ENCODE peak calls at places on chromosomes 2 and 18, in six cellular contexts. One of them, this sample, is unnamed. For H3K4me1, the result is how much of the 10 kb centered on the place peaks cover.

GRCh38 chr2:104864751-104865470 is 11.0 kb downstream of the POU3F3 start:
- DNase-seq in right cardiac atrium: no peak
- DNase-seq in CD8-positive, alpha-beta T cell: no peak
- DNase-seq in kidney: no peak
- DNase-seq in lower lobe of right lung: no peak
- DNase-seq in right lobe of liver: no peak
- DNase-seq in this sample: no peak

GRCh38 chr18:76442413-76443171 is 52.5 kb downstream of the ZNF516 start:
- DNase-seq in right cardiac atrium: no peak
- DNase-seq in CD8-positive, alpha-beta T cell: no peak
- DNase-seq in kidney: peak
- DNase-seq in lower lobe of right lung: no peak
- DNase-seq in right lobe of liver: no peak
- DNase-seq in this sample: no peak

GRCh38 chr2:105910497-105911238 is 166.0 kb downstream of the NCK2 start:
- DNase-seq in right cardiac atrium: no peak
- DNase-seq in CD8-positive, alpha-beta T cell: no peak
- DNase-seq in kidney: no peak
- DNase-seq in lower lobe of right lung: no peak
- DNase-seq in right lobe of liver: no peak
- DNase-seq in this sample: no peak

GRCh38 chr2:190501231-190501630 is 33.3 kb downstream of the NEMP2 start:
- DNase-seq in right cardiac atrium: no peak
- DNase-seq in CD8-positive, alpha-beta T cell: no peak
- DNase-seq in kidney: no peak
- DNase-seq in lower lobe of right lung: no peak
- DNase-seq in right lobe of liver: no peak
- DNase-seq in this sample: no peak

GRCh38 chr2:103810875-103811274 is 1043.0 kb upstream of the POU3F3 start:
- DNase-seq in right cardiac atrium: no peak
- DNase-seq in CD8-positive, alpha-beta T cell: no peak
- DNase-seq in kidney: no peak
- DNase-seq in lower lobe of right lung: no peak
- DNase-seq in right lobe of liver: no peak
- DNase-seq in this sample: no peak

GRCh38 chr2:233217892-233218377 is 33.5 kb upstream of the ATG16L1 start:
- DNase-seq in right cardiac atrium: no peak
- DNase-seq in CD8-positive, alpha-beta T cell: no peak
- DNase-seq in kidney: no peak
- DNase-seq in lower lobe of right lung: no peak
- DNase-seq in right lobe of liver: no peak
- DNase-seq in this sample: no peak

GRCh38 chr2:230762317-230762896 is 49.8 kb downstream of the CAB39 start:
- DNase-seq in right cardiac atrium: no peak
- DNase-seq in CD8-positive, alpha-beta T cell: no peak
- DNase-seq in kidney: no peak
- DNase-seq in lower lobe of right lung: no peak
- DNase-seq in right lobe of liver: no peak
- DNase-seq in this sample: no peak

GRCh38 chr2:44801676-44802408 is 139.7 kb upstream of the SIX3 start:
- DNase-seq in right cardiac atrium: no peak
- DNase-seq in CD8-positive, alpha-beta T cell: no peak
- DNase-seq in kidney: no peak
- DNase-seq in lower lobe of right lung: no peak
- DNase-seq in right lobe of liver: no peak
- DNase-seq in this sample: no peak

GRCh38 chr2:96800762-96801463 is 15.2 kb upstream of the CNNM3 start:
- DNase-seq in right cardiac atrium: peak
- DNase-seq in CD8-positive, alpha-beta T cell: peak
- DNase-seq in kidney: peak
- DNase-seq in lower lobe of right lung: peak
- DNase-seq in right lobe of liver: peak
- DNase-seq in this sample: peak

GRCh38 chr18:55100817-55101457 is 141.7 kb upstream of the CCDC68 start:
- DNase-seq in right cardiac atrium: no peak
- DNase-seq in CD8-positive, alpha-beta T cell: no peak
- DNase-seq in kidney: no peak
- DNase-seq in lower lobe of right lung: no peak
- DNase-seq in right lobe of liver: no peak
- DNase-seq in this sample: no peak

GRCh38 chr18:39945076-39945475 is 2010.0 kb upstream of the PIK3C3 start:
- DNase-seq in right cardiac atrium: no peak
- DNase-seq in CD8-positive, alpha-beta T cell: no peak
- DNase-seq in kidney: no peak
- DNase-seq in lower lobe of right lung: no peak
- DNase-seq in right lobe of liver: no peak
- DNase-seq in this sample: no peak

GRCh38 chr2:127277028-127277427 is 16.9 kb downstream of the ERCC3 start:
- DNase-seq in right cardiac atrium: no peak
- DNase-seq in CD8-positive, alpha-beta T cell: no peak
- DNase-seq in kidney: no peak
- DNase-seq in lower lobe of right lung: no peak
- DNase-seq in right lobe of liver: no peak
- DNase-seq in this sample: no peak

GRCh38 chr2:38467768-38468463 is 90.8 kb upstream of the ATL2 start:
- DNase-seq in right cardiac atrium: no peak
- DNase-seq in CD8-positive, alpha-beta T cell: no peak
- DNase-seq in kidney: no peak
- DNase-seq in lower lobe of right lung: no peak
- DNase-seq in right lobe of liver: no peak
- DNase-seq in this sample: no peak

GRCh38 chr2:182616471-182617393 is 99.3 kb upstream of the DNAJC10 start:
- DNase-seq in right cardiac atrium: no peak
- DNase-seq in CD8-positive, alpha-beta T cell: no peak
- DNase-seq in kidney: no peak
- DNase-seq in lower lobe of right lung: no peak
- DNase-seq in right lobe of liver: no peak
- DNase-seq in this sample: no peak

GRCh38 chr2:36507408-36507812 is 90.6 kb downstream of the FEZ2 start:
- DNase-seq in right cardiac atrium: peak
- DNase-seq in CD8-positive, alpha-beta T cell: peak
- DNase-seq in kidney: no peak
- DNase-seq in lower lobe of right lung: no peak
- DNase-seq in right lobe of liver: no peak
- DNase-seq in this sample: peak

GRCh38 chr18:55224086-55224625 is 264.9 kb upstream of the CCDC68 start:
- DNase-seq in right cardiac atrium: no peak
- DNase-seq in CD8-positive, alpha-beta T cell: no peak
- DNase-seq in kidney: no peak
- DNase-seq in lower lobe of right lung: no peak
- DNase-seq in right lobe of liver: no peak
- DNase-seq in this sample: no peak

GRCh38 chr2:53768233-53768542 is 584 bp downstream of the CHAC2 start:
- DNase-seq in right cardiac atrium: peak
- DNase-seq in CD8-positive, alpha-beta T cell: no peak
- DNase-seq in kidney: no peak
- DNase-seq in lower lobe of right lung: no peak
- DNase-seq in right lobe of liver: no peak
- DNase-seq in this sample: no peak

GRCh38 chr2:10407432-10407831 is 40.7 kb downstream of the ODC1 start:
- DNase-seq in right cardiac atrium: no peak
- DNase-seq in CD8-positive, alpha-beta T cell: no peak
- DNase-seq in kidney: no peak
- DNase-seq in lower lobe of right lung: no peak
- DNase-seq in right lobe of liver: no peak
- DNase-seq in this sample: no peak

GRCh38 chr2:238875161-238875530 is 27.3 kb downstream of the TWIST2 start:
- DNase-seq in right cardiac atrium: no peak
- DNase-seq in CD8-positive, alpha-beta T cell: no peak
- DNase-seq in kidney: no peak
- DNase-seq in lower lobe of right lung: no peak
- DNase-seq in right lobe of liver: no peak
- DNase-seq in this sample: no peak

GRCh38 chr2:113251118-113251517 is 27.6 kb downstream of the PAX8 start:
- DNase-seq in right cardiac atrium: no peak
- DNase-seq in CD8-positive, alpha-beta T cell: peak
- DNase-seq in kidney: no peak
- DNase-seq in lower lobe of right lung: no peak
- DNase-seq in right lobe of liver: no peak
- DNase-seq in this sample: peak

GRCh38 chr2:73999881-74000597 is 15.3 kb downstream of the TET3 start:
- DNase-seq in right cardiac atrium: peak
- DNase-seq in CD8-positive, alpha-beta T cell: no peak
- DNase-seq in kidney: no peak
- DNase-seq in lower lobe of right lung: no peak
- DNase-seq in right lobe of liver: no peak
- DNase-seq in this sample: no peak

GRCh38 chr2:137943035-137943830 is 21.0 kb upstream of the HNMT start:
- DNase-seq in right cardiac atrium: no peak
- DNase-seq in CD8-positive, alpha-beta T cell: no peak
- DNase-seq in kidney: no peak
- DNase-seq in lower lobe of right lung: no peak
- DNase-seq in right lobe of liver: peak
- DNase-seq in this sample: no peak

GRCh38 chr18:2629003-2629402 is 26.5 kb upstream of the SMCHD1 start:
- DNase-seq in right cardiac atrium: no peak
- DNase-seq in CD8-positive, alpha-beta T cell: no peak
- DNase-seq in kidney: no peak
- DNase-seq in lower lobe of right lung: no peak
- DNase-seq in right lobe of liver: no peak
- DNase-seq in this sample: no peak

GRCh38 chr2:227493524-227493923 is 21.6 kb downstream of the AGFG1 start:
- DNase-seq in right cardiac atrium: no peak
- DNase-seq in CD8-positive, alpha-beta T cell: no peak
- DNase-seq in kidney: no peak
- DNase-seq in lower lobe of right lung: no peak
- DNase-seq in right lobe of liver: no peak
- DNase-seq in this sample: no peak
- H3K4me1 ChIP-seq in right cardiac atrium: under half
- H3K4me1 ChIP-seq in CD8-positive, alpha-beta T cell: under half
- H3K4me1 ChIP-seq in kidney: under half
- H3K4me1 ChIP-seq in lower lobe of right lung: under half
- H3K4me1 ChIP-seq in right lobe of liver: under half
- H3K4me1 ChIP-seq in this sample: under half

GRCh38 chr2:216618785-216619184 is 14.4 kb upstream of the IGFBP2 start:
- DNase-seq in right cardiac atrium: no peak
- DNase-seq in CD8-positive, alpha-beta T cell: no peak
- DNase-seq in kidney: no peak
- DNase-seq in lower lobe of right lung: no peak
- DNase-seq in right lobe of liver: no peak
- DNase-seq in this sample: no peak
- H3K4me1 ChIP-seq in right cardiac atrium: under half
- H3K4me1 ChIP-seq in CD8-positive, alpha-beta T cell: under half
- H3K4me1 ChIP-seq in kidney: under half
- H3K4me1 ChIP-seq in lower lobe of right lung: under half
- H3K4me1 ChIP-seq in right lobe of liver: under half
- H3K4me1 ChIP-seq in this sample: under half

GRCh38 chr2:65427536-65427935 is 4.9 kb downstream of the SPRED2 start:
- DNase-seq in right cardiac atrium: no peak
- DNase-seq in CD8-positive, alpha-beta T cell: no peak
- DNase-seq in kidney: no peak
- DNase-seq in lower lobe of right lung: no peak
- DNase-seq in right lobe of liver: no peak
- DNase-seq in this sample: no peak

GRCh38 chr2:65420712-65421431 is 11.5 kb downstream of the SPRED2 start:
- DNase-seq in right cardiac atrium: peak
- DNase-seq in CD8-positive, alpha-beta T cell: no peak
- DNase-seq in kidney: no peak
- DNase-seq in lower lobe of right lung: peak
- DNase-seq in right lobe of liver: no peak
- DNase-seq in this sample: no peak

GRCh38 chr2:65425276-65425675 is 7.1 kb downstream of the SPRED2 start:
- DNase-seq in right cardiac atrium: no peak
- DNase-seq in CD8-positive, alpha-beta T cell: no peak
- DNase-seq in kidney: no peak
- DNase-seq in lower lobe of right lung: no peak
- DNase-seq in right lobe of liver: no peak
- DNase-seq in this sample: no peak

GRCh38 chr2:65421432-65421748 is 11.0 kb downstream of the SPRED2 start:
- DNase-seq in right cardiac atrium: no peak
- DNase-seq in CD8-positive, alpha-beta T cell: no peak
- DNase-seq in kidney: no peak
- DNase-seq in lower lobe of right lung: no peak
- DNase-seq in right lobe of liver: no peak
- DNase-seq in this sample: no peak

GRCh38 chr2:65424391-65424790 is 8.0 kb downstream of the SPRED2 start:
- DNase-seq in right cardiac atrium: no peak
- DNase-seq in CD8-positive, alpha-beta T cell: no peak
- DNase-seq in kidney: no peak
- DNase-seq in lower lobe of right lung: no peak
- DNase-seq in right lobe of liver: no peak
- DNase-seq in this sample: no peak
- H3K4me1 ChIP-seq in right cardiac atrium: under half
- H3K4me1 ChIP-seq in CD8-positive, alpha-beta T cell: under half
- H3K4me1 ChIP-seq in kidney: under half
- H3K4me1 ChIP-seq in lower lobe of right lung: under half
- H3K4me1 ChIP-seq in right lobe of liver: under half
- H3K4me1 ChIP-seq in this sample: under half

GRCh38 chr2:70523996-70524965 is 29.3 kb downstream of the TGFA start:
- DNase-seq in right cardiac atrium: no peak
- DNase-seq in CD8-positive, alpha-beta T cell: no peak
- DNase-seq in kidney: peak
- DNase-seq in lower lobe of right lung: peak
- DNase-seq in right lobe of liver: peak
- DNase-seq in this sample: no peak
- H3K4me1 ChIP-seq in right cardiac atrium: under half
- H3K4me1 ChIP-seq in CD8-positive, alpha-beta T cell: under half
- H3K4me1 ChIP-seq in kidney: under half
- H3K4me1 ChIP-seq in lower lobe of right lung: under half
- H3K4me1 ChIP-seq in right lobe of liver: under half
- H3K4me1 ChIP-seq in this sample: under half

GRCh38 chr2:17539993-17540812 is at the start of gene VSNL1:
- DNase-seq in right cardiac atrium: peak
- DNase-seq in CD8-positive, alpha-beta T cell: no peak
- DNase-seq in kidney: peak
- DNase-seq in lower lobe of right lung: peak
- DNase-seq in right lobe of liver: peak
- DNase-seq in this sample: peak

GRCh38 chr2:17538844-17539554 is 1.5 kb upstream of the VSNL1 start:
- DNase-seq in right cardiac atrium: peak
- DNase-seq in CD8-positive, alpha-beta T cell: no peak
- DNase-seq in kidney: peak
- DNase-seq in lower lobe of right lung: peak
- DNase-seq in right lobe of liver: peak
- DNase-seq in this sample: peak

GRCh38 chr2:17539596-17539992 is 902 bp upstream of the VSNL1 start:
- DNase-seq in right cardiac atrium: peak
- DNase-seq in CD8-positive, alpha-beta T cell: no peak
- DNase-seq in kidney: peak
- DNase-seq in lower lobe of right lung: no peak
- DNase-seq in right lobe of liver: peak
- DNase-seq in this sample: no peak

GRCh38 chr2:17536416-17536815 is 4.1 kb upstream of the VSNL1 start:
- DNase-seq in right cardiac atrium: no peak
- DNase-seq in CD8-positive, alpha-beta T cell: no peak
- DNase-seq in kidney: no peak
- DNase-seq in lower lobe of right lung: no peak
- DNase-seq in right lobe of liver: no peak
- DNase-seq in this sample: no peak

GRCh38 chr2:17538022-17538843 is 2.3 kb upstream of the VSNL1 start:
- DNase-seq in right cardiac atrium: peak
- DNase-seq in CD8-positive, alpha-beta T cell: no peak
- DNase-seq in kidney: peak
- DNase-seq in lower lobe of right lung: peak
- DNase-seq in right lobe of liver: peak
- DNase-seq in this sample: no peak
- H3K4me1 ChIP-seq in right cardiac atrium: under half
- H3K4me1 ChIP-seq in CD8-positive, alpha-beta T cell: under half
- H3K4me1 ChIP-seq in kidney: under half
- H3K4me1 ChIP-seq in lower lobe of right lung: under half
- H3K4me1 ChIP-seq in right lobe of liver: under half
- H3K4me1 ChIP-seq in this sample: under half

This sample was measured in Peyer's patch.